ENCODE peak calls at places on chromosomes 11 and 22, in six cellular contexts. Z is transverse colon; M is CD8-positive, alpha-beta T cell; Y is upper lobe of right lung; O is colonic mucosa; W is stomach. A is an unnamed sample. For H3K9me3 and H3K4me1, the result is how much of the 10 kb centered on the place peaks cover.

GRCh38 chr11:11409916-11410315 is 56.9 kb upstream of the CSNK2A3 start:
- DNase-seq in Z (peak), M (no peak), Y (no peak), O (peak), W (no peak), A (no peak)

GRCh38 chr11:45149483-45150056 is 3.1 kb downstream of the PRDM11 start:
- DNase-seq in Z (no peak), M (no peak), Y (no peak), O (peak), W (no peak), A (no peak)

GRCh38 chr11:100438366-100438765 is 248.7 kb upstream of the ARHGAP42 start:
- DNase-seq in Z (no peak), M (no peak), Y (no peak), O (no peak), W (no peak), A (no peak)

GRCh38 chr11:61158691-61159381 is 2.4 kb downstream of the VPS37C start:
- DNase-seq in Z (peak), M (no peak), Y (no peak), O (peak), W (no peak), A (no peak)

GRCh38 chr11:75277211-75277805 is 36.7 kb downstream of the TPBGL start:
- DNase-seq in Z (no peak), M (no peak), Y (peak), O (no peak), W (peak), A (no peak)

GRCh38 chr11:35158371-35159081 is 19.6 kb downstream of the CD44 start:
- DNase-seq in Z (peak), M (no peak), Y (no peak), O (peak), W (no peak), A (no peak)

GRCh38 chr11:134951305-134951700 is 539.3 kb upstream of the B3GAT1 start:
- DNase-seq in Z (no peak), M (no peak), Y (no peak), O (no peak), W (no peak), A (no peak)

GRCh38 chr11:18617688-18618340 is 16.3 kb downstream of the SPTY2D1 start:
- DNase-seq in Z (no peak), M (no peak), Y (no peak), O (no peak), W (no peak), A (no peak)

GRCh38 chr22:39306456-39307361 is 12.7 kb downstream of the RPL3 start:
- DNase-seq in Z (peak), M (peak), Y (no peak), O (no peak), W (peak), A (no peak)

GRCh38 chr11:60378359-60378758 is at the start of gene MS4A7:
- DNase-seq in Z (peak), M (no peak), Y (peak), O (no peak), W (no peak), A (no peak)

GRCh38 chr11:118929496-118930151 is 3.9 kb upstream of the BCL9L start:
- DNase-seq in Z (peak), M (peak), Y (peak), O (peak), W (peak), A (peak)

GRCh38 chr11:115674176-115674575 is 170.0 kb upstream of the CADM1 start:
- DNase-seq in Z (no peak), M (no peak), Y (no peak), O (no peak), W (no peak), A (no peak)

GRCh38 chr11:9139628-9140357 is 48.4 kb upstream of the SCUBE2 start:
- DNase-seq in Z (no peak), M (no peak), Y (no peak), O (no peak), W (no peak), A (no peak)

GRCh38 chr11:66280428-66280827 is 2.5 kb downstream of the CNIH2 start:
- DNase-seq in Z (no peak), M (no peak), Y (no peak), O (no peak), W (no peak), A (peak)

GRCh38 chr11:64724863-64725535 is 2.0 kb upstream of the NRXN2 start:
- DNase-seq in Z (no peak), M (no peak), Y (peak), O (no peak), W (no peak), A (no peak)

GRCh38 chr11:69587454-69588081 is 53.4 kb upstream of the CCND1 start:
- DNase-seq in Z (no peak), M (no peak), Y (no peak), O (no peak), W (no peak), A (no peak)

GRCh38 chr22:50696799-50697561 is 24.4 kb downstream of the SHANK3 start:
- DNase-seq in Z (no peak), M (no peak), Y (peak), O (no peak), W (no peak), A (no peak)

GRCh38 chr22:46052801-46053562 is 76.0 kb upstream of the WNT7B start:
- DNase-seq in Z (peak), M (no peak), Y (peak), O (peak), W (peak), A (peak)

GRCh38 chr11:44989831-44990566 is 39.3 kb upstream of the TP53I11 start:
- DNase-seq in Z (no peak), M (no peak), Y (no peak), O (no peak), W (peak), A (peak)

GRCh38 chr11:910044-910588 is 494 bp downstream of the CHID1 start:
- DNase-seq in Z (no peak), M (no peak), Y (no peak), O (no peak), W (no peak), A (no peak)

DNA sequence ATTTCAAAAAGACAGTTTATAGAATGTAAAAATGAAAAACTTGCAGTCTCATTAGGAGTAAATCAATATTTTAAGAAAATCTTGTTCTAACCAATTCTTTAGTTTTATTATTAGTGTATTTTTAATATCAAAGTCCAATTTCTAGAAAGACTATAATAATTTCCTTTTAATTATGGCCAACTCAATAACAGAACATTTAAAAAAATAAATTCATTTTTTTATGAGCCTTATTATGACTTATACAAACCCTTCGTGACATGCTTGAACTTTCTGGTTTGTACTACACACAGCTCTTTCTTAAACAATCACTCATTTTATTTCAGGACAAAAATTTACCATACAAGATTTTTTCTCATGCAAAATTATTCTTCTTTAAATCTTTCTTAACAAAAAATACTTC is 11.7 kb upstream of the MRGPRE start:
- DNase-seq in Z (no peak), M (no peak), Y (no peak), O (no peak), W (no peak), A (no peak)
- H3K9me3 ChIP-seq in Z (under half), M (under half), Y (under half), O (under half), W (under half), A (under half)

GRCh38 chr22:29205598-29206371 is at the start of gene EMID1:
- DNase-seq in Z (peak), M (no peak), Y (peak), O (no peak), W (peak), A (peak)
- H3K4me1 ChIP-seq in Z (under half), M (under half), Y (under half), O (under half), W (under half), A (under half)

GRCh38 chr22:49521787-49522224 is 305.9 kb downstream of the BRD1 start:
- DNase-seq in Z (no peak), M (no peak), Y (no peak), O (no peak), W (no peak), A (no peak)
- H3K9me3 ChIP-seq in Z (under half), M (under half), Y (under half), O (under half), W (under half), A (under half)

GRCh38 chr22:32811788-32812187 is 10.3 kb downstream of the TIMP3 start:
- DNase-seq in Z (no peak), M (no peak), Y (no peak), O (no peak), W (no peak), A (no peak)
- H3K4me1 ChIP-seq in Z (under half), M (under half), Y (half or more), O (under half), W (under half), A (under half)

GRCh38 chr22:30964858-30965257 is 3.7 kb downstream of the MORC2 start:
- DNase-seq in Z (no peak), M (no peak), Y (no peak), O (no peak), W (no peak), A (no peak)

GRCh38 chr22:30969532-30970355 is 679 bp downstream of the TUG1 start:
- DNase-seq in Z (peak), M (peak), Y (no peak), O (peak), W (peak), A (peak)

GRCh38 chr22:30968924-30969531 is at the start of gene TUG1:
- DNase-seq in Z (peak), M (peak), Y (peak), O (peak), W (peak), A (peak)

GRCh38 chr22:30970356-30970746 is 1.3 kb downstream of the TUG1 start:
- DNase-seq in Z (no peak), M (no peak), Y (no peak), O (no peak), W (no peak), A (no peak)

GRCh38 chr22:30968015-30968923 is at the start of gene MORC2:
- DNase-seq in Z (peak), M (no peak), Y (peak), O (peak), W (peak), A (peak)
- H3K9me3 ChIP-seq in Z (under half), M (under half), Y (under half), O (under half), W (under half), A (under half)

GRCh38 chr22:20522828-20523117 is 15.4 kb downstream of the MED15 start:
- DNase-seq in Z (no peak), M (no peak), Y (no peak), O (no peak), W (no peak), A (no peak)
- H3K4me1 ChIP-seq in Z (under half), M (half or more), Y (under half), O (under half), W (under half), A (under half)